ENCODE peak calls at places on chromosomes 1 and 21, in nine cellular contexts. B is cardiac fibroblast, L is fibroblast of the aortic adventitia, F is fibroblast of the conjunctiva, J is A673, S is NCI-H1048, P is mesenchymal stem cell, K is GM12891, D is kidney tubule cell. G is an unnamed sample.

GRCh38 chr1:67479146-67479891 is 49.1 kb upstream of the SERBP1 start:
- DNase-seq in B (peak; percentile 31), P (no peak), J (no peak), S (no peak), L (peak; percentile 46), K (no peak), D (peak; percentile 43), F (no peak), G (peak; percentile 29)

GRCh38 chr1:70627910-70628309 is 216.8 kb downstream of the CTH start:
- DNase-seq in K (no peak), S (no peak), B (no peak), L (peak; percentile 3), P (no peak), F (no peak), J (no peak), D (no peak), G (no peak)

GRCh38 chr1:220533504-220534109 is 5.7 kb downstream of the MARK1 start:
- DNase-seq in B (no peak), S (no peak), K (no peak), L (no peak), P (no peak), J (no peak), D (no peak), F (no peak), G (no peak)

GRCh38 chr1:179047637-179048002 is 21.9 kb downstream of the FAM20B start:
- DNase-seq in L (no peak), B (no peak), F (no peak), K (no peak), S (no peak), J (no peak), P (no peak), D (no peak), G (no peak)

GRCh38 chr21:26849428-26850115 is 4.4 kb upstream of the ADAMTS1 start:
- DNase-seq in F (no peak), B (peak; percentile 84), K (no peak), P (peak; percentile 75), J (peak; percentile 74), L (peak; percentile 89), D (peak; percentile 64), S (no peak), G (peak; percentile 69)

GRCh38 chr1:157377216-157377821 is 175.0 kb downstream of the FCRL5 start:
- DNase-seq in F (peak; percentile 5), B (peak; percentile 30), P (peak; percentile 58), L (peak; percentile 37), S (peak; percentile 45), J (peak; percentile 59), K (no peak), D (peak; percentile 61), G (peak; percentile 76)

GRCh38 chr1:19359357-19359756 is 47.2 kb downstream of the SLC66A1 start:
- DNase-seq in K (no peak), J (no peak), B (no peak), S (no peak), D (no peak), P (no peak), F (no peak), L (no peak), G (no peak)

GRCh38 chr1:197680311-197680710 is 95.0 kb downstream of the DENND1B start:
- DNase-seq in K (no peak), P (no peak), D (no peak), L (no peak), B (no peak), S (no peak), J (no peak), F (no peak), G (no peak)

GRCh38 chr1:97186381-97186780 is 464.8 kb downstream of the PTBP2 start:
- DNase-seq in F (no peak), S (no peak), J (peak; percentile 41), B (no peak), K (no peak), L (no peak), P (peak; percentile 14), D (no peak), G (peak; percentile 52)

GRCh38 chr21:26469789-26470188 is 103.3 kb downstream of the CYYR1 start:
- DNase-seq in K (no peak), S (no peak), J (peak; percentile 48), B (peak; percentile 75), L (peak; percentile 88), P (peak; percentile 61), D (peak; percentile 59), F (peak; percentile 89), G (no peak)

GRCh38 chr1:48617227-48617626 is 145.2 kb upstream of the SPATA6 start:
- DNase-seq in B (peak; percentile 39), K (no peak), D (no peak), P (no peak), J (no peak), S (no peak), F (peak; percentile 10), L (peak; percentile 18), G (peak; percentile 59)

GRCh38 chr1:71918630-71919029 is 363.7 kb downstream of the NEGR1 start:
- DNase-seq in P (no peak), F (no peak), D (no peak), L (no peak), S (no peak), K (no peak), B (no peak), J (no peak), G (no peak)

GRCh38 chr1:223482132-223482531 is 88.9 kb downstream of the CCDC185 start:
- DNase-seq in J (no peak), K (no peak), L (no peak), P (no peak), F (no peak), S (no peak), D (no peak), B (no peak), G (no peak)

GRCh38 chr1:169146536-169147214 is 40.2 kb downstream of the ATP1B1 start:
- DNase-seq in J (no peak), L (no peak), K (no peak), F (no peak), S (no peak), P (no peak), B (no peak), D (peak; percentile 34), G (no peak)

GRCh38 chr1:179530352-179530751 is 45.4 kb downstream of the NPHS2 start:
- DNase-seq in J (no peak), P (no peak), D (no peak), S (no peak), L (no peak), B (no peak), K (no peak), F (no peak), G (no peak)

GRCh38 chr1:70072239-70072751 is 133.1 kb downstream of the LRRC40 start:
- DNase-seq in S (no peak), B (peak; percentile 48), P (peak; percentile 34), J (no peak), K (no peak), F (peak; percentile 30), L (peak; percentile 56), D (peak; percentile 50), G (no peak)

GRCh38 chr21:32240708-32241433 is 38.0 kb downstream of the MIS18A start:
- DNase-seq in B (peak; percentile 25), S (no peak), F (no peak), K (no peak), L (peak; percentile 52), J (no peak), P (no peak), D (no peak), G (no peak)

GRCh38 chr21:17436626-17437111 is 76.2 kb upstream of the CXADR start:
- DNase-seq in F (no peak), D (no peak), L (peak; percentile 54), S (no peak), K (no peak), B (peak; percentile 62), P (peak; percentile 2), J (no peak), G (no peak)

GRCh38 chr1:162674018-162674608 is 41.8 kb downstream of the DDR2 start:
- DNase-seq in S (no peak), K (no peak), J (peak; percentile 60), L (peak; percentile 61), B (peak; percentile 41), P (peak; percentile 67), D (peak; percentile 30), F (no peak), G (no peak)

GRCh38 chr1:116855220-116855619 is 54.5 kb upstream of the PTGFRN start:
- DNase-seq in B (peak; percentile 61), P (peak; percentile 47), S (no peak), D (peak; percentile 39), L (peak; percentile 68), F (no peak), J (no peak), K (no peak), G (no peak)

GRCh38 chr1:47575855-47576757 is 138.3 kb downstream of the FOXD2 start:
- DNase-seq in K (no peak), S (no peak), P (peak; percentile 56), D (peak; percentile 21), J (peak; percentile 70), L (no peak), B (no peak), F (no peak), G (no peak)

GRCh38 chr1:200180821-200181220 is 153.3 kb downstream of the NR5A2 start:
- DNase-seq in D (peak; percentile 29), K (no peak), B (peak; percentile 71), J (no peak), P (peak; percentile 62), S (no peak), F (peak; percentile 82), L (peak; percentile 85), G (peak; percentile 84)

GRCh38 chr1:237170149-237170548 is 128.2 kb downstream of the RYR2 start:
- DNase-seq in F (no peak), B (no peak), D (no peak), L (no peak), J (no peak), S (no peak), K (no peak), P (no peak), G (no peak)

GRCh38 chr1:119611701-119612113 is 36.4 kb downstream of the ZNF697 start:
- DNase-seq in L (peak; percentile 48), P (peak; percentile 43), S (peak; percentile 54), D (peak; percentile 71), K (peak; percentile 32), J (peak; percentile 56), B (peak; percentile 57), F (peak; percentile 26), G (peak; percentile 62)

GRCh38 chr21:33203371-33203724 is 26.4 kb upstream of the IFNAR2 start:
- DNase-seq in L (no peak), J (no peak), P (no peak), D (no peak), F (no peak), K (no peak), S (no peak), B (no peak), G (no peak)

G was measured in SK-MEL-5.